ENCODE peak calls at places on chromosomes 13 and 19, in ten cellular contexts. F, Q, G, C, S, I, E, N, D and R are unnamed samples.

GRCh38 chr19:53545271-53546065 is 7.5 kb downstream of the ZNF331 start:
- DNase-seq in F (peak), Q (no peak), G (no peak), C (no peak), S (peak), I (no peak), E (peak), N (peak), D (no peak), R (no peak)

GRCh38 chr19:1445932-1446712 is 3.8 kb upstream of the APC2 start:
- DNase-seq in F (no peak), Q (no peak), G (no peak), C (no peak), S (no peak), I (no peak), E (no peak), N (no peak), D (no peak), R (no peak)

GRCh38 chr19:35963514-35963913 is 27.3 kb downstream of the LRFN3 start:
- DNase-seq in F (peak), Q (no peak), G (peak), C (no peak), S (peak), I (peak), E (peak), N (no peak), D (peak), R (no peak)

GRCh38 chr13:30422056-30422914 is at the start of gene UBE2L5:
- DNase-seq in F (peak), Q (peak), G (peak), C (peak), S (peak), I (peak), E (peak), N (peak), D (peak), R (no peak)

GRCh38 chr13:112953591-112954487 is 15.2 kb upstream of the MCF2L start:
- DNase-seq in F (no peak), Q (no peak), G (no peak), C (no peak), S (no peak), I (no peak), E (no peak), N (no peak), D (no peak), R (no peak)

GRCh38 chr19:34135033-34135370 is 37.3 kb upstream of the LSM14A start:
- DNase-seq in F (no peak), Q (no peak), G (no peak), C (no peak), S (no peak), I (no peak), E (no peak), N (no peak), D (no peak), R (no peak)

GRCh38 chr19:51726049-51726448 is 2.3 kb upstream of the HAS1 start:
- DNase-seq in F (peak), Q (peak), G (no peak), C (no peak), S (peak), I (no peak), E (peak), N (peak), D (peak), R (no peak)

GRCh38 chr13:27293051-27293691 is 22.5 kb downstream of the RASL11A start:
- DNase-seq in F (no peak), Q (no peak), G (no peak), C (peak), S (no peak), I (no peak), E (no peak), N (no peak), D (no peak), R (no peak)

GRCh38 chr19:20078696-20079095 is 896 bp downstream of the ZNF90 start:
- DNase-seq in F (peak), Q (no peak), G (peak), C (no peak), S (peak), I (no peak), E (peak), N (peak), D (peak), R (no peak)

GRCh38 chr19:50432221-50432626 is 468 bp upstream of the MYBPC2 start:
- DNase-seq in F (no peak), Q (no peak), G (no peak), C (no peak), S (peak), I (no peak), E (no peak), N (no peak), D (peak), R (no peak)

GRCh38 chr13:50518131-50518530 is 325.4 kb downstream of the DLEU7 start:
- DNase-seq in F (no peak), Q (no peak), G (no peak), C (no peak), S (peak), I (no peak), E (no peak), N (no peak), D (no peak), R (no peak)

GRCh38 chr13:53141336-53141735 is 112.7 kb downstream of the OLFM4 start:
- DNase-seq in F (no peak), Q (no peak), G (no peak), C (no peak), S (no peak), I (no peak), E (no peak), N (no peak), D (no peak), R (no peak)

GRCh38 chr19:17341386-17341785 is 4.0 kb downstream of the GTPBP3 start:
- DNase-seq in F (no peak), Q (no peak), G (no peak), C (no peak), S (no peak), I (no peak), E (no peak), N (no peak), D (no peak), R (no peak)

GRCh38 chr19:53530622-53531021 is 7.3 kb upstream of the ZNF331 start:
- DNase-seq in F (no peak), Q (no peak), G (no peak), C (no peak), S (no peak), I (no peak), E (no peak), N (no peak), D (no peak), R (no peak)

GRCh38 chr13:75636339-75637095 is 387 bp downstream of the LMO7 start:
- DNase-seq in F (no peak), Q (no peak), G (peak), C (no peak), S (peak), I (no peak), E (peak), N (peak), D (peak), R (no peak)

GRCh38 chr19:45470147-45471081 is 2.6 kb downstream of the FOSB start:
- DNase-seq in F (peak), Q (no peak), G (peak), C (no peak), S (peak), I (peak), E (peak), N (peak), D (peak), R (no peak)

GRCh38 chr19:10334340-10335148 is 1.2 kb upstream of the RAVER1 start:
- DNase-seq in F (peak), Q (peak), G (peak), C (peak), S (peak), I (peak), E (peak), N (peak), D (peak), R (peak)

DNA sequence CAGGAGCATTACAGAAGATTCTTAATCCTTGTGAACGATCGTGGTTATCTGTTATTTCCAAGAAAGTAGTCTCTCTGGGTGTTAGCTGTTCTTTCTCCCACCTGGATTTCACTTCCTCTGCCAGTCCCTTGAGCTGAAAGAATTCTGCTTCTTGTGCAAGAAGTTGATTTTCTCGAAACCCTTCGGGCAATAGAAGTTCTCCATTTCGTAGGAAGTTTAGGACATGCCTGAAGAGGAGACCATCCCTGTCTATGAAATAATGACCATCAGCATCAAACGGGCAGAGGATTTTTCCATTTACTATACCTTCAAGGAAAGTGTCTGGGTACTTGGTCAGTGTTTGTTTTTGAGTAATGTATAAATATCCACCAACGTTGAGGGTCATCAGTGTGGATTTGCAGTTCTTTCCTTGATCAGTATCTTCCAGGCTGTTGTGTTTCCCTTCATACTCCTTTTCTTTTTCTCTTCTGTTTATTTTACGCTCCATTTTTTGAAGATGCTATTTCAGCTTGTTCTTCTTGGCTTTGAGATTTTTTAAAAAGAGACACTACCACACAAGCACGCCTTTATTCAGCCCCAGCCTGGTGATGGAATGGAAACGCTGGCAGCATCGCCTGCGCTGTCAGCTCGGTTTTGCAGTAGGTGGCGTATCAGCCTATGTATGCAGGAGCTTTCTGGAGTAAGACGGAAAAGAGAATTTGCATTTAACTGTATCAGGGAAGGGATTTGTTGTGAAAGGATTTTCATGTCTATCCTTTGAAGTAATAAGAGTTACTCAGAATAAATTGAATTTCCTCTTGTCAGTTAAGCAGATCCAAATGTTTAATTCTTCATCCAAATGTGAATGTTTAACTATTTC is 6.5 kb downstream of the KCTD4 start:
- DNase-seq in F (peak), Q (no peak), G (peak), C (peak), S (peak), I (no peak), E (no peak), N (no peak), D (peak), R (peak)
- TF ChIP-seq CTCF in F (peak), Q (no peak), G (peak), C (no peak), S (peak), I (peak), E (no peak), N (peak), D (peak), R (peak)

DNA sequence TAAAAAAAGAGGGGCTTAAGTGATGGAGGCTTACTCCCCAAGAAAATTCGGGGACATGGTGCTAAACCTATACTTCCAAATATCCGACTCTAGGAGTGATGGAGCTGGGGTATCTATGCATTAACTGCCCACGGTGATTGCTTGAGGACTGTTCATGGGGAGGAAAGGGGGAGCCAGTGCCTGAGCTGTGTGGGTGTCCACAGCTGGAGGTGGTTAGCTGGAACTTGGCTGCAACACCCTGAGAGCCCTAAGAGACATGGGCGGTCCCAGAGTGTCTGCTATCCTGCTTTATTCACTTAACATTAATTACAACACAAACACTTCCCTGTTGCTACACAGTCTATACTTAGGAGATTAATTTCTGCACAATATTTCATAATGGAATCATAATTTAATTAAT is 28.1 kb upstream of the POMP start:
- DNase-seq in F (no peak), Q (no peak), G (no peak), C (no peak), S (no peak), I (no peak), E (no peak), N (no peak), D (no peak), R (no peak)
- H3K4me3 ChIP-seq in F (no peak), Q (no peak), G (no peak), C (no peak), S (no peak), I (no peak), E (no peak), N (no peak), D (no peak), R (no peak)

GRCh38 chr19:55161571-55162322 is 4.2 kb upstream of the TNNI3 start:
- DNase-seq in F (no peak), Q (no peak), G (no peak), C (no peak), S (no peak), I (no peak), E (no peak), N (no peak), D (no peak), R (no peak)

GRCh38 chr19:55169136-55169535 is 2.7 kb upstream of the DNAAF3 start:
- DNase-seq in F (no peak), Q (no peak), G (no peak), C (no peak), S (no peak), I (no peak), E (no peak), N (no peak), D (no peak), R (no peak)

GRCh38 chr19:55160986-55161365 is 3.4 kb upstream of the TNNI3 start:
- DNase-seq in F (no peak), Q (no peak), G (no peak), C (no peak), S (no peak), I (no peak), E (no peak), N (no peak), D (no peak), R (no peak)

GRCh38 chr19:55166530-55167268 is at the start of gene DNAAF3:
- DNase-seq in F (peak), Q (peak), G (peak), C (peak), S (peak), I (peak), E (peak), N (peak), D (peak), R (peak)

DNA sequence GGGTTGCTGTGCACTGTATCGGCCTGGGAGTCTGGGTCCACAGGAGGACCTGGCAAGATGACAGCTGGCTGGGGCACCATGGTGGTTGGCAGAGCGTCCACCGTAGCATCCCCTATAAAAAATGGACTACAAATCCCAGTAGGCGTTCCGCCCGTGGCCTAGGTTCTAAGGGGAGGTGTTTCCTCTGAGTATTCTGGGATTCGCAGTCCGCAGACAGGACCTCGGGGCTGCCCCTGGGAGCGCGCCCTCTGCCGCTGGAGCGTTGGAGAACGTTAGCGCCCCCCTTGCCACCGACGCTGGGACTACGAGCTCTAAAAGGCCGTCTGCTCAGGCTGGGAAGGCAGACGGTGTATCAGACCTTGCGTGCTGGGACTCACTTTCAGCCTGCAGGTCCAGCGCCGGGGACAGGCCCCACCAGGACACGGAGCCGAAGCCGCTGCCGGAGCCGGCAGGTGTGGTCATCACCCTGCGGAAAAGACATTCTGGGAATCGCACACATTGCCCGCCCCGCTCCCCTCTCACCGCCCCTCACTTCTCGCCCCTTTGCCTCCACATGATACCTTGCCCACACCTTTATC is 372 bp downstream of the DNAAF3 start:
- DNase-seq in F (peak), Q (no peak), G (peak), C (peak), S (peak), I (peak), E (peak), N (peak), D (peak), R (no peak)
- TF ChIP-seq CTCF in F (peak), Q (no peak), G (peak), C (peak), S (peak), I (peak), E (peak), N (peak), D (peak), R (peak)

DNA sequence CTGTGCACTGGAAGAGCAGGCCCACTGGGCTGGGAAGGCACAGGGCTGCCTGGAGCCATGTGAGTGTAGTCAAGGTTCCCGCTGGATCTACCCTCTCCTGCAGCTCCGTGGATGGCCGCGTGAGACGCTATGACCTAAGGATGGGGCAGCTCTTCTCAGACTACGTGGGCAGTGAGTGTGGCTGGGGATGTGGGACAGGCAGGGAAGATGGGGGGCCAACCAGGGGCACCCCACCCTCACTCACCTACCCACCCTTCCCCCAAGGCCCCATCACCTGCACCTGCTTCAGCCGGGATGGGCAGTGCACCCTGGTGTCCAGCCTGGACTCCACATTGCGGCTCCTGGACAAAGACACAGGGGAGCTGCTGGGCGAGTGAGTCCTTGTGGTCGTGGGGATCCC is 6.1 kb downstream of the WDR83 start:
- DNase-seq in F (no peak), Q (no peak), G (no peak), C (no peak), S (no peak), I (no peak), E (no peak), N (no peak), D (no peak), R (no peak)
- H3K4me3 ChIP-seq in F (no peak), Q (no peak), G (no peak), C (no peak), S (no peak), I (no peak), E (no peak), N (no peak), D (no peak), R (no peak)

DNA sequence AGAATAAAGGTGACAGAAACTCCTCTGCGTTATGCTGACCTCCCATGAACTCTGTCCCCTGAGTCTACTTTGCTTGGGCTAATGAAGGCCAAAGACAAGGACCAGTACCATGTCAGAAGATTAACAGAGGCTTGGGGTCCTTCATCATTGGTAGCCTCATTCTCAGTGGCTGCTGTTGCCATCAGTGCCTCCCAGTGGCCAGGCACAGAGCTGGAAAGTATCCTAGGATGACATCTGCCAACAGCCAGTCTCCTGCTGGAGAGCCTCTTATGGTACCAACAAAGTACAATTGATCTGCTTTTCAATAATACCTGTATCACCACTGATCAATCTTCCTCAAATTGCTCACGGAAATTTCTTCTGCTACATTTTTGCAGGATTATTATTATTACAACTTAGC is 281.6 kb downstream of the DNAJC15 start:
- DNase-seq in F (no peak), Q (no peak), G (no peak), C (no peak), S (no peak), I (no peak), E (no peak), N (no peak), D (no peak), R (no peak)
- TF ChIP-seq CTCF in F (no peak), Q (no peak), G (no peak), C (no peak), S (no peak), I (no peak), E (peak), N (no peak), D (no peak), R (peak)

GRCh38 chr19:48644355-48644754 is 1.6 kb downstream of the CA11 start:
- DNase-seq in F (no peak), Q (no peak), G (no peak), C (no peak), S (no peak), I (no peak), E (no peak), N (no peak), D (no peak), R (no peak)

GRCh38 chr19:48646192-48646911 is 365 bp upstream of the CA11 start:
- DNase-seq in F (peak), Q (no peak), G (peak), C (peak), S (peak), I (peak), E (peak), N (peak), D (peak), R (no peak)

GRCh38 chr19:48646912-48647216 is 877 bp upstream of the CA11 start:
- DNase-seq in F (no peak), Q (no peak), G (no peak), C (no peak), S (no peak), I (no peak), E (no peak), N (no peak), D (no peak), R (no peak)

GRCh38 chr19:48645652-48646191 is at the start of gene CA11:
- DNase-seq in F (no peak), Q (no peak), G (no peak), C (no peak), S (no peak), I (no peak), E (no peak), N (no peak), D (peak), R (no peak)

GRCh38 chr19:48644839-48645651 is 942 bp downstream of the CA11 start:
- DNase-seq in F (no peak), Q (peak), G (peak), C (peak), S (peak), I (peak), E (peak), N (peak), D (peak), R (no peak)
- H3K4me3 ChIP-seq in F (peak), Q (no peak), G (no peak), C (peak), S (peak), I (no peak), E (peak), N (peak), D (peak), R (peak)

GRCh38 chr13:44437356-44438233 is 64.0 kb downstream of the SERP2 start:
- DNase-seq in F (peak), Q (no peak), G (no peak), C (no peak), S (peak), I (no peak), E (peak), N (no peak), D (peak), R (no peak)
- TF ChIP-seq CTCF in F (peak), Q (no peak), G (peak), C (peak), S (peak), I (peak), E (no peak), N (peak), D (peak), R (peak)